ENCODE peak calls at places on chromosomes 5 and 9, in seven cellular contexts. Y is esophagus squamous epithelium; D is left ventricle myocardium inferior; V is left lung; S is CD4-positive, CD25-positive, alpha-beta regulatory T cell; N is psoas muscle; E is neural progenitor cell. W is an unnamed sample.

GRCh38 chr5:179927834-179928233 is 20.1 kb upstream of the TBC1D9B start:
- DNase-seq in Y (no peak), D (no peak), V (no peak), S (no peak), N (no peak), E (no peak), W (no peak)

GRCh38 chr9:126472446-126472845 is 141.3 kb upstream of the LMX1B start:
- DNase-seq in Y (no peak), D (no peak), V (no peak), S (no peak), N (no peak), E (no peak), W (no peak)

GRCh38 chr9:130521715-130522114 is 57.7 kb upstream of the FUBP3 start:
- DNase-seq in Y (no peak), D (no peak), V (no peak), S (no peak), N (no peak), E (no peak), W (no peak)

GRCh38 chr5:32138839-32139493 is 35.2 kb downstream of the GOLPH3 start:
- DNase-seq in Y (no peak), D (no peak), V (no peak), S (peak), N (no peak), E (peak), W (no peak)

GRCh38 chr5:58019614-58020013 is 440.3 kb downstream of the PLK2 start:
- DNase-seq in Y (no peak), D (peak), V (peak), S (no peak), N (peak), E (no peak), W (peak)

GRCh38 chr9:130846487-130847305 is 11.6 kb downstream of the ABL1 start:
- DNase-seq in Y (no peak), D (peak), V (no peak), S (no peak), N (peak), E (no peak), W (peak)

GRCh38 chr9:107274953-107275422 is 8.1 kb upstream of the RAD23B start:
- DNase-seq in Y (no peak), D (no peak), V (no peak), S (no peak), N (no peak), E (no peak), W (no peak)

GRCh38 chr9:4985376-4986266 is 549 bp downstream of the JAK2 start:
- DNase-seq in Y (no peak), D (peak), V (peak), S (peak), N (peak), E (peak), W (peak)

GRCh38 chr5:180187767-180188166 is 21.2 kb downstream of the RASGEF1C start:
- DNase-seq in Y (no peak), D (no peak), V (no peak), S (no peak), N (no peak), E (no peak), W (no peak)

GRCh38 chr9:105503873-105504272 is 54.1 kb upstream of the FKTN start:
- DNase-seq in Y (no peak), D (no peak), V (no peak), S (peak), N (no peak), E (no peak), W (no peak)

GRCh38 chr5:168579987-168580508 is 880 bp upstream of the PANK3 start:
- DNase-seq in Y (no peak), D (no peak), V (no peak), S (no peak), N (no peak), E (no peak), W (no peak)

GRCh38 chr9:100087218-100087617 is 11.6 kb downstream of the ERP44 start:
- DNase-seq in Y (no peak), D (no peak), V (no peak), S (no peak), N (no peak), E (no peak), W (no peak)

GRCh38 chr5:93586948-93587918 is 4.2 kb downstream of the NR2F1 start:
- DNase-seq in Y (no peak), D (no peak), V (no peak), S (no peak), N (peak), E (peak), W (no peak)
- H3K4me3 ChIP-seq in Y (peak), D (no peak), V (peak), S (no peak), N (no peak), E (peak), W (peak)

GRCh38 chr5:177043114-177043513 is 20.6 kb downstream of the ZNF346 start:
- DNase-seq in Y (no peak), D (no peak), V (no peak), S (no peak), N (no peak), E (no peak), W (no peak)

GRCh38 chr5:177041936-177042335 is 19.4 kb downstream of the ZNF346 start:
- DNase-seq in Y (no peak), D (no peak), V (no peak), S (no peak), N (no peak), E (no peak), W (no peak)

GRCh38 chr5:177043958-177044357 is 21.5 kb downstream of the ZNF346 start:
- DNase-seq in Y (no peak), D (no peak), V (no peak), S (no peak), N (no peak), E (no peak), W (no peak)

GRCh38 chr5:177036921-177037320 is 14.4 kb downstream of the ZNF346 start:
- DNase-seq in Y (no peak), D (no peak), V (no peak), S (no peak), N (no peak), E (no peak), W (no peak)

DNA sequence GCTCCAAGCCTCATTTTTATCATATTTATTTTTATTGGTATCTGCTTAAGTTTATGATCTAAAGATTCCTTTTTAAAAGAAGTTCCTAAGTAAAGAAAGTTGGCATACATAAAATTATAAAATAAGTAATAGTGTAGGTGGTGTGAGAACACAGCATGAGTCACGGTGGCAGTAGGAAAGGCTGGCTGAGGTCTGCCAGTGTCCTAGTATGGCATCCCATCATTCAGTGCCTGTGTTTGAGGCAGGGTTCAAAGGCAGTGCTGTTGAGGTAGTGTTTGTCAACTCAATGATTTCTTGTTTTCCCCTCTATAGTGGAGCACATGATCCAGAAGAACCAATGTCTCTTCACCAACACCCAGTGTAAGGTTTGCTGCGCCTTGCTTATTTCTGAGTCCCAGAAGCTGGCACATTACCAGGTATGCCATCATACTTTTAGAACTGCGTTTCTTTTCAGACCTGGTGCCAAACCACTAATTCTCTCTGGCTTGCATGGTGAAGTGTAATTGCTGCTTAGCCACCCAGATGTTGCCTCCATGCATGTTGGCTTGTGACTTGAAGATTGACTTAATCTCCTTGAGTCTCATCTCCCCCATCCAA is 18.4 kb downstream of the ZNF346 start:
- DNase-seq in Y (no peak), D (no peak), V (no peak), S (no peak), N (no peak), E (no peak), W (no peak)
- H3K4me3 ChIP-seq in Y (no peak), D (no peak), V (no peak), S (no peak), N (no peak), E (no peak), W (no peak)

DNA sequence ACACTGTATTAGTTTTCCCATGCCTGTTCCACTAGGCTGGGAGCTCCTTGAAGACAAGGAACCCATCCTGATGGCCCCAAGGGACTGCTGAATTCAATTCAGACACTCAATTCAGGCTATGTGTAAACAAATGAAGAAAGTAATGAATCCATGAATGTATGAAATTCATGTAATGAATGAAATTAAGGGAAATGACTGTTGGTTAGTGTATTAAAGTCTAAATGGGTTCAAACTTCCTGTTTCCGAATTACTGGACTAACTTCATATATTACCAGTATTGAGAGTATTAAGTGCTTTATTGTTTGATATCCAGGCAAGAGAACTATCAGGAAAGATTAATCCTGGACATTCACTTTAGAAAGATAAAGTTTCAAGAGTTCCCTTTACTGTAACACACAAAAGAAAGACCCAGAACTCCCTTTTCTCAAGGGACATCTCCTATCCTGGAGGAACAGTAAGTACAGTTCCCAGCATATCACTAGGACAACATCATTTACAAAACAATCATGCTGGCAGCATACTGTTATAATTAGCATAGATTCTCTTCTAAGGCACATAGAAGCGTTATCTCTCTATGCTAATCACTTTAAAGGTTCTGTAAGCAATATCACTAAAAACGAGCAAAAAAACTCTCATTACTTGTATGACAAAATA is 28.5 kb upstream of the IFNK start:
- DNase-seq in Y (no peak), D (no peak), V (no peak), S (no peak), N (no peak), E (no peak), W (no peak)
- H3K4me3 ChIP-seq in Y (no peak), D (no peak), V (no peak), S (no peak), N (no peak), E (no peak), W (no peak)

GRCh38 chr5:177301503-177302165 is 1.9 kb downstream of the RAB24 start:
- DNase-seq in Y (no peak), D (no peak), V (peak), S (no peak), N (peak), E (no peak), W (no peak)
- H3K4me3 ChIP-seq in Y (no peak), D (peak), V (peak), S (no peak), N (peak), E (no peak), W (no peak)

GRCh38 chr5:7850533-7851239 is at the start of gene CFAP90:
- DNase-seq in Y (no peak), D (peak), V (peak), S (no peak), N (peak), E (peak), W (peak)

GRCh38 chr5:7851240-7851592 is 283 bp upstream of the CFAP90 start:
- DNase-seq in Y (no peak), D (no peak), V (no peak), S (no peak), N (no peak), E (no peak), W (no peak)

GRCh38 chr5:7848296-7848695 is 2.6 kb downstream of the CFAP90 start:
- DNase-seq in Y (no peak), D (no peak), V (no peak), S (no peak), N (no peak), E (no peak), W (no peak)

GRCh38 chr5:7850241-7850532 is 746 bp downstream of the CFAP90 start:
- DNase-seq in Y (no peak), D (no peak), V (no peak), S (no peak), N (no peak), E (no peak), W (peak)

DNA sequence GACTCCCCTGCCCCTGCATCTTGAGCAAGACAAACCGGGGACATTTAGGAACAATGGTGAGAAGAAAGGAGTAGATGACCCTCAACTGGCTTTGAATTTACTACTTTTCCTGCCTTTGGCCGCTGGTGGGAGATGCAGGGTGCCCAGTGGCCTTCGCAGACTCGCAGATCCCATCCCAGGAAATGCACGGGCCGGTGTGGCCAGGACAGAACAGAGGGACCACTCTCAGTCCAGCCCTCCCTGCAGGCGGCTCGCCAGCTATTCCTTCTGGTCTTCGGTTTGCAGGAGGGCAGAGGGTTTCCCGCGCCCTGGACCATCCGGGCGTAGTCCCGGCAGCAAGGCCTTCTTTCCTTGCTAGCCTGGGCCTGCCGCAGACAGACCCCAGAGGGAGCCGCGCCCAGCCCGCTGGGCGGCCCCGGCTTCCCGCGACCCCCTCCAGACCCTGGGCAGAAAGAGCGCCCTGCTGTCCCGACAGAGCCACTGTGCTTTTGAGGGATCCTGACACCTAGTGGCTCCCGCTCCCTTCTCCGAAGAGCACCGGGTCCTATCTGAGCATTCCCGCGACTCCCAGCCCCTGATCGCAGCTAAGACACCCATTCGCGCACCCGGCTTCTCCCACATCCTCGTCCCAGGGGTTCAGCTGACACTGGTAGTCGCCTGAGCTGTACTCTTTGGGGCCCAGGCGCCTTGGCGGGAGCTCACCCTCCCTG is 1.2 kb downstream of the CFAP90 start:
- DNase-seq in Y (no peak), D (no peak), V (no peak), S (no peak), N (no peak), E (peak), W (peak)
- H3K4me3 ChIP-seq in Y (peak), D (peak), V (peak), S (no peak), N (peak), E (peak), W (peak)

GRCh38 chr5:151678146-151678545 is 8.6 kb downstream of the SPARC start:
- DNase-seq in Y (no peak), D (peak), V (no peak), S (no peak), N (peak), E (no peak), W (no peak)

GRCh38 chr5:151678713-151679112 is 8.0 kb downstream of the SPARC start:
- DNase-seq in Y (no peak), D (no peak), V (no peak), S (no peak), N (no peak), E (no peak), W (no peak)

GRCh38 chr5:151676719-151677118 is 10.0 kb downstream of the SPARC start:
- DNase-seq in Y (no peak), D (no peak), V (no peak), S (no peak), N (no peak), E (peak), W (no peak)

GRCh38 chr5:151675225-151675955 is 11.3 kb downstream of the SPARC start:
- DNase-seq in Y (no peak), D (no peak), V (no peak), S (peak), N (no peak), E (no peak), W (no peak)

DNA sequence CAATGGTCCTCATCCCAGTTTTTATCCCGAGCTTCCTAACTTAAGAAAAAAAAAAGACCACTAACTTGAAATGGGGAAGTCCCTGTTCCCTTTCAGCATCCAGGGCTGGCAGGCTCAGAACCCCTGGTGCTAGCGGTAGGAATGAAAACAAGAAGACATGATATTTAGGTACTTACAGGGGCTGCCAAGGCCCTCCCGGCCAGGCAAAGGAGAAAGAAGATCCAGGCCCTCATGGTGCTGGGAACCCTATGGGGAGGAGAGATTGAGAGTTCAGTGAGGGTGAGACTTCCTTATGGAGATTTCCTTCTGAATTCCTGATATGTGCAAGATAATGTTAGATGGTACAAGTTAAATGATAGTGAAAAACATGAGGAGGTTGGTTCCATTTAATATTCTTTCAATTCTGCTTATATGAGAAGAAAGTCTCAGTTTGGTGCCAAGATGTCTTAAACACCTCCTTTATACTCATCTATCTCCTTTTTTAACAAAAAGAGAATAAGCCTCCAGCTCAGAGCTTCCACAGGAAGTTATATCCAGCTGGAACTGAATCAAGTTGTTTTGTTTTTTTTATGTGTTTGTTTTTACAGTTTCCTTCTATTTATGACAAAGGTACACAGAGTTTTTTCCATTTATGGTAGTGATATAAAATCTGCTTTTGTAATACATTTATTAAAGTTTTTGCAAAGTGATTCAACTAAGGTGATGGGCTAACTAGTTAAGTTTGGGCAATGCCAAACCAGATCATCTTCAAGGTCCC is 10.6 kb downstream of the SPARC start:
- DNase-seq in Y (no peak), D (no peak), V (no peak), S (no peak), N (no peak), E (no peak), W (no peak)
- H3K4me3 ChIP-seq in Y (no peak), D (peak), V (no peak), S (no peak), N (peak), E (no peak), W (no peak)

DNA sequence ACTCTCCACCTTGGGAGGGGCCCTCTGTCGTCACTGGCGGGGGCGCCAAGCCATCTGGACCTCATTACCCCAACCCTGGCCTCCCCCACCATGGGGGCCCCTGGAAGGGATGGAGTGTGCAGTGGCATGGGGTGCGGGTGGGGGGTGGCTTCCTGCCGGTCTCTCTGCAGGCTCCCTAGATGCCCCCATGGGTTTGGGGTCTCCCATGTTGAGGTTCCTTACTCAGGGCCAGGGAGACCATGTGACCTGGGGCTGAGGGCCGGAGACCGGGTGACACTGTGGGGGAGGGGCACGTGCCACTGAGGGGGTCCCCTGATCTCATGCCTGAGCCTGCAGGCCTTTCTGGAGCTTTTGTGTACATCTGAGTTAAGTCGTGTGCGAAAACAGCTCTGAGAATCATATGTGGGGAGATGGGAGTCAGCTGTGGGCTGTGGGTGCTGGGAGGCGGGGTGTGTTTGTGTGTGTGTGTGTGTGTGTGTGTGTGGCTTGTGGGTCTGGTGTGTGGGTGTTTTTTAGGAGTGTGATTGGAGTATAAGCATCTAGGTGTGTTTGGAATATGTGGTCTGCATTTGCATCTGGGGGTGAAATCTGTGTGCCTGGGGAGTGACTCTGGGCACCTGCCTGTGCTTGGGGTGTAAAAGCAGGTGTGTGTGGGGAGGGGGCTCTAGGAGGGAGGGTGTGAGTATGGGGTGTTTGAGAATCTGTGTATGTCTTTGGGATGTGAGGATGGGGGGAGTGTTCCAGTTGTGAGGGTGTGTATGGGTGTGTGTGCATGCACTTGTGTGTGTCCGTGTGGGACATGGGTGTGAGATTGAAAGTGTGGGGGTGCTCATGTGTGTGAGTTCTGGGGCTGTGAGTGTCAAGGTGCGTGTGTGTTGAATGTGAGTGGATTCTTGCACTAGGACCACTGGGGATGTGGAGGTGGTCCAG is 32.1 kb downstream of the GOLGA2 start:
- DNase-seq in Y (no peak), D (peak), V (no peak), S (no peak), N (peak), E (no peak), W (peak)
- H3K4me3 ChIP-seq in Y (no peak), D (peak), V (peak), S (no peak), N (peak), E (no peak), W (no peak)

W was measured in right cardiac atrium.